ENCODE peak calls at places on chromosomes 6 and 20, in six cellular contexts. H, U, L, J, O and C are unnamed samples.

GRCh38 chr6:150290429-150290828 is 78.4 kb upstream of the IYD start:
- DNase-seq in O (no peak), H (no peak), U (no peak), L (no peak), J (no peak), C (no peak)

GRCh38 chr6:44967481-44967880 is 360.6 kb upstream of the RUNX2 start:
- DNase-seq in H (no peak), L (no peak), O (no peak), J (no peak), U (no peak), C (no peak)

GRCh38 chr6:74087898-74088297 is 391.9 kb downstream of the CD109 start:
- DNase-seq in J (no peak), U (no peak), H (no peak), L (no peak), O (no peak), C (no peak)

GRCh38 chr6:54493138-54493537 is 184.9 kb downstream of the TINAG start:
- DNase-seq in O (no peak), H (no peak), L (no peak), U (no peak), J (no peak), C (no peak)

GRCh38 chr20:50918403-50918802 is 12.8 kb downstream of the ADNP start:
- DNase-seq in J (no peak), H (no peak), U (no peak), O (no peak), L (no peak), C (no peak)

GRCh38 chr6:28124350-28124970 is at the start of gene ZSCAN16:
- DNase-seq in J (peak), U (peak), L (peak), O (peak), H (peak), C (peak)

GRCh38 chr20:45104786-45105185 is 3.9 kb upstream of the KCNS1 start:
- DNase-seq in L (no peak), O (no peak), H (no peak), J (no peak), U (no peak), C (no peak)

GRCh38 chr6:35603326-35604202 is 85.2 kb downstream of the FKBP5 start:
- DNase-seq in J (no peak), H (no peak), L (no peak), U (no peak), O (no peak), C (no peak)

GRCh38 chr6:42091718-42092023 is 41.3 kb downstream of the TAF8 start:
- DNase-seq in L (no peak), H (no peak), O (no peak), J (no peak), U (no peak), C (no peak)

GRCh38 chr6:49556429-49556837 is 6.0 kb downstream of the C6orf141 start:
- DNase-seq in H (no peak), J (no peak), U (peak), L (peak), O (no peak), C (no peak)

GRCh38 chr6:30219244-30219643 is 6.0 kb upstream of the TRIM26 start:
- DNase-seq in U (peak), H (peak), L (peak), O (no peak), J (no peak), C (peak)

GRCh38 chr6:165906-166305 is 126.4 kb upstream of the DUSP22 start:
- DNase-seq in J (no peak), L (no peak), H (no peak), O (no peak), U (no peak), C (no peak)

GRCh38 chr6:35177139-35177538 is 36.0 kb upstream of the TCP11 start:
- DNase-seq in O (no peak), L (no peak), H (no peak), U (no peak), J (no peak), C (no peak)

GRCh38 chr20:33653900-33654596 is 8.1 kb upstream of the C20orf144 start:
- DNase-seq in L (peak), U (peak), H (no peak), O (peak), J (peak), C (no peak)

GRCh38 chr6:128204621-128205020 is 303.8 kb upstream of the THEMIS start:
- DNase-seq in O (no peak), H (no peak), L (no peak), J (no peak), U (no peak), C (no peak)

GRCh38 chr20:50314326-50314725 is 123.7 kb downstream of the CEBPB start:
- DNase-seq in U (no peak), O (peak), H (no peak), L (no peak), J (no peak), C (no peak)

GRCh38 chr20:47126709-47127108 is 229.8 kb downstream of the ZMYND8 start:
- DNase-seq in O (peak), J (no peak), L (no peak), H (no peak), U (no peak), C (no peak)

GRCh38 chr6:160010067-160010466 is 41.2 kb downstream of the IGF2R start:
- DNase-seq in L (no peak), O (no peak), U (no peak), J (no peak), H (no peak), C (no peak)

GRCh38 chr6:122102026-122102425 is 297.4 kb upstream of the HSF2 start:
- DNase-seq in L (no peak), O (no peak), J (no peak), H (no peak), U (no peak), C (no peak)

GRCh38 chr6:81171991-81172740 is 580.3 kb downstream of the TENT5A start:
- DNase-seq in H (no peak), O (no peak), J (no peak), U (peak), L (no peak), C (no peak)

GRCh38 chr20:34322267-34323105 is 19.3 kb upstream of the AHCY start:
- DNase-seq in J (no peak), L (no peak), H (no peak), U (no peak), O (no peak), C (no peak)

GRCh38 chr6:48087448-48087847 is 23.5 kb downstream of the PTCHD4 start:
- DNase-seq in U (no peak), L (no peak), H (no peak), J (no peak), O (no peak), C (no peak)

GRCh38 chr20:45479822-45480221 is 10.3 kb downstream of the WFDC2 start:
- DNase-seq in L (no peak), O (no peak), H (no peak), U (no peak), J (no peak), C (no peak)

GRCh38 chr6:100946021-100946540 is 65.0 kb upstream of the ASCC3 start:
- DNase-seq in O (no peak), L (no peak), U (no peak), J (no peak), H (no peak), C (no peak)

GRCh38 chr6:157731221-157731620 is 91.8 kb upstream of the SNX9 start:
- DNase-seq in U (no peak), J (no peak), O (no peak), H (no peak), L (no peak), C (no peak)

GRCh38 chr6:166655713-166656265 is 28.7 kb upstream of the RPS6KA2 start:
- DNase-seq in H (no peak), U (no peak), J (no peak), L (no peak), O (no peak), C (no peak)

GRCh38 chr6:135052939-135053338 is 1.7 kb downstream of the HBS1L start:
- DNase-seq in U (no peak), L (no peak), O (no peak), H (no peak), J (no peak), C (no peak)

GRCh38 chr6:4369616-4370015 is 234.2 kb upstream of the ECI2 start:
- DNase-seq in L (no peak), U (no peak), H (no peak), O (no peak), J (no peak), C (no peak)

GRCh38 chr6:5078121-5078695 is 6.9 kb upstream of the PPP1R3G start:
- DNase-seq in J (no peak), O (no peak), U (no peak), L (no peak), H (no peak), C (no peak)

GRCh38 chr6:118544105-118544504 is 4.0 kb upstream of the PLN start:
- DNase-seq in U (no peak), L (no peak), H (no peak), O (no peak), J (no peak), C (no peak)

GRCh38 chr20:47221036-47221625 is 135.4 kb downstream of the ZMYND8 start:
- DNase-seq in H (no peak), O (no peak), U (no peak), J (no peak), L (no peak), C (no peak)

GRCh38 chr6:10030942-10031537 is 383.8 kb downstream of the TFAP2A start:
- DNase-seq in U (no peak), L (peak), J (no peak), H (no peak), O (no peak), C (no peak)

GRCh38 chr6:46347669-46348068 is 143.6 kb downstream of the RCAN2 start:
- DNase-seq in U (no peak), H (no peak), L (no peak), O (no peak), J (no peak), C (no peak)

GRCh38 chr6:13523826-13524622 is 36.6 kb upstream of the GFOD1 start:
- DNase-seq in J (no peak), U (no peak), H (no peak), O (no peak), L (no peak), C (no peak)

GRCh38 chr20:47281376-47281775 is 75.1 kb downstream of the ZMYND8 start:
- DNase-seq in U (no peak), H (no peak), L (peak), O (no peak), J (no peak), C (no peak)

GRCh38 chr20:10673176-10673830 is 496 bp downstream of the JAG1 start:
- DNase-seq in O (no peak), L (peak), U (no peak), H (no peak), J (peak), C (peak)

GRCh38 chr20:22974354-22974753 is 60.8 kb upstream of the SSTR4 start:
- DNase-seq in O (no peak), H (no peak), L (no peak), U (no peak), J (no peak), C (no peak)

GRCh38 chr6:33197431-33198048 is 2.9 kb downstream of the RXRB start:
- DNase-seq in L (peak), U (no peak), H (no peak), O (no peak), J (peak), C (no peak)